ENCODE peak calls at places on chromosomes 5 and 9, in five cellular contexts. A is GM12878, P is H1, Y is K562, T is SK-N-SH. R is an unnamed sample.

GRCh38 chr9:7154003-7154619 is 396.3 kb downstream of the KDM4C start:
- DNase-seq in T (peak), Y (no peak), A (no peak), P (no peak), R (no peak)

GRCh38 chr9:30519756-30520155 is 1864.7 kb upstream of the ACO1 start:
- DNase-seq in Y (no peak), A (no peak), P (no peak), T (no peak), R (no peak)

GRCh38 chr9:137540536-137540935 is 9.7 kb downstream of the PNPLA7 start:
- DNase-seq in P (no peak), Y (no peak), A (no peak), T (peak), R (no peak)

GRCh38 chr5:156258934-156259333 is 68.0 kb upstream of the SGCD start:
- DNase-seq in A (no peak), P (no peak), Y (no peak), T (no peak), R (no peak)

GRCh38 chr5:77086611-77087483 is at the start of gene ZBED3:
- DNase-seq in A (peak), P (peak), Y (no peak), T (peak), R (peak)

GRCh38 chr9:121399883-121400607 is 30.0 kb upstream of the STOM start:
- DNase-seq in P (no peak), T (peak), A (peak), Y (peak), R (peak)

GRCh38 chr9:135664801-135665794 is 2.0 kb downstream of the LCN9 start:
- DNase-seq in P (peak), A (no peak), Y (no peak), T (peak), R (no peak)

GRCh38 chr9:119318371-119318770 is 50.9 kb downstream of the BRINP1 start:
- DNase-seq in P (no peak), T (peak), Y (no peak), A (no peak), R (no peak)

GRCh38 chr5:109083937-109084336 is 325.8 kb downstream of the PJA2 start:
- DNase-seq in P (no peak), Y (no peak), T (no peak), A (no peak), R (no peak)

GRCh38 chr9:129889936-129890717 is 54.9 kb downstream of the USP20 start:
- DNase-seq in Y (no peak), T (no peak), A (peak), P (peak), R (no peak)

GRCh38 chr5:132870801-132871200 is 2.7 kb upstream of the LEAP2 start:
- DNase-seq in T (no peak), P (no peak), A (no peak), Y (no peak), R (no peak)

GRCh38 chr5:15807248-15807647 is 307.3 kb downstream of the FBXL7 start:
- DNase-seq in P (no peak), T (no peak), A (no peak), Y (no peak), R (no peak)

GRCh38 chr9:126488881-126489404 is 124.8 kb upstream of the LMX1B start:
- DNase-seq in Y (no peak), P (no peak), A (no peak), T (no peak), R (no peak)

GRCh38 chr5:84249918-84250635 is 134.6 kb downstream of the EDIL3 start:
- DNase-seq in T (no peak), P (no peak), A (no peak), Y (no peak), R (no peak)

GRCh38 chr9:72509635-72510034 is 11.8 kb upstream of the TMC1 start:
- DNase-seq in T (no peak), A (peak), P (no peak), Y (no peak), R (no peak)
- H3K9ac ChIP-seq in T (peak), A (peak), P (no peak), Y (no peak), R (no peak)

GRCh38 chr5:99949969-99950524 is 585.1 kb upstream of the FAM174A start:
- DNase-seq in P (no peak), T (no peak), Y (no peak), A (no peak), R (no peak)

GRCh38 chr5:99955962-99956361 is 579.2 kb upstream of the FAM174A start:
- DNase-seq in T (no peak), A (no peak), P (no peak), Y (no peak), R (no peak)

GRCh38 chr5:99949361-99949760 is 585.8 kb upstream of the FAM174A start:
- DNase-seq in P (no peak), A (no peak), T (no peak), Y (no peak), R (no peak)

GRCh38 chr5:99955006-99955405 is 580.2 kb upstream of the FAM174A start:
- DNase-seq in A (no peak), T (no peak), P (no peak), Y (no peak), R (no peak)
- TF ChIP-seq YY1 in A (no peak), T (no peak), P (no peak), Y (no peak), R (no peak)

GRCh38 chr5:22852807-22853670 is at the start of gene CDH12:
- DNase-seq in A (no peak), T (no peak), P (peak), Y (no peak), R (no peak)

GRCh38 chr5:22846686-22847085 is 6.5 kb downstream of the CDH12 start:
- DNase-seq in Y (no peak), T (no peak), A (no peak), P (no peak), R (no peak)

GRCh38 chr5:22855824-22856223 is 2.7 kb upstream of the CDH12 start:
- DNase-seq in T (no peak), A (no peak), Y (no peak), P (no peak), R (no peak)

DNA sequence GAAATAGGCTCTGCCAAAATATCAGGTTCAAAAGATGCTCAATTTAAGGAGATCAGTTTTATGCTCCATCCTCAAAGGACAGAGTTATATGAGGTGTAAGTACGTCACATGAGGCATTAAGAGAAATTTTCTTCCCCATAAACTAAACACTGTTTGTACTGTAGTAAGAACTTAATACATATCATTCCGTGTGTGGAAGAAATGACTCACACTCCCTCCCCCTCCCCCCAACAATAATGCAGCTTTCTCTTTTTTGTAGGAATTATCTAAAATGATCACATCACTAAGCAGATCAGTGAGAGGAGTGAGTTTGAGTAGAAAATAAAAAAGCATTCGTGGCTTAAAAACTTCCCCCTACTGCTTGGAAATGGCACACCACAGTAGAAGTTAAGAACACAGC is 2.2 kb downstream of the CDH12 start:
- DNase-seq in Y (no peak), T (no peak), A (no peak), P (no peak), R (no peak)
- TF ChIP-seq RFX5 in Y (no peak), T (no peak), A (no peak), P (no peak), R (no peak)

GRCh38 chr9:12812710-12813109 is 37.9 kb downstream of the LURAP1L start:
- DNase-seq in P (no peak), Y (no peak), T (no peak), A (no peak), R (no peak)

GRCh38 chr9:12813960-12814876 is 39.4 kb downstream of the LURAP1L start:
- DNase-seq in Y (no peak), T (peak), P (no peak), A (no peak), R (peak)

GRCh38 chr9:12811935-12812334 is 37.1 kb downstream of the LURAP1L start:
- DNase-seq in Y (no peak), A (no peak), P (no peak), T (no peak), R (no peak)

GRCh38 chr9:12814877-12815237 is 40.0 kb downstream of the LURAP1L start:
- DNase-seq in Y (no peak), T (no peak), P (no peak), A (no peak), R (no peak)

DNA sequence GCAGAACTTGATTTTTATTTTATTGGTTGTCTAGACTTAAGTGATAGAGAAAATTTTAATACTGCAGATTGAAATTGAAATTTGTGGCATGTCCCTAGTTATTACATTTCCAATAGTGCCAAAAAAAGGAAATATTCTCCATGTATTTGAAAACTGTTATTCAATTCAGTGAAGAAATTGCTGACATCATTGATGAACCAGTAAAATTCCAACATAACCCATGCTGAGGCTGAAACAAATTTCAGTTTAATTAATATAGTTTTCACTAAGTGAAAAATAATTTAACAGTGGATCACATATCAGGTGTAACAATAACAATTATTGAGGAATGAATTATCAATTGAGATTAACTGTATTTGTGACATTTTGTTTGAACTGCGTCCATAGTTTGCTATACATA is 38.7 kb downstream of the LURAP1L start:
- DNase-seq in P (no peak), A (no peak), T (no peak), Y (no peak), R (no peak)
- H3K9ac ChIP-seq in P (no peak), A (no peak), T (peak), Y (no peak), R (peak)

DNA sequence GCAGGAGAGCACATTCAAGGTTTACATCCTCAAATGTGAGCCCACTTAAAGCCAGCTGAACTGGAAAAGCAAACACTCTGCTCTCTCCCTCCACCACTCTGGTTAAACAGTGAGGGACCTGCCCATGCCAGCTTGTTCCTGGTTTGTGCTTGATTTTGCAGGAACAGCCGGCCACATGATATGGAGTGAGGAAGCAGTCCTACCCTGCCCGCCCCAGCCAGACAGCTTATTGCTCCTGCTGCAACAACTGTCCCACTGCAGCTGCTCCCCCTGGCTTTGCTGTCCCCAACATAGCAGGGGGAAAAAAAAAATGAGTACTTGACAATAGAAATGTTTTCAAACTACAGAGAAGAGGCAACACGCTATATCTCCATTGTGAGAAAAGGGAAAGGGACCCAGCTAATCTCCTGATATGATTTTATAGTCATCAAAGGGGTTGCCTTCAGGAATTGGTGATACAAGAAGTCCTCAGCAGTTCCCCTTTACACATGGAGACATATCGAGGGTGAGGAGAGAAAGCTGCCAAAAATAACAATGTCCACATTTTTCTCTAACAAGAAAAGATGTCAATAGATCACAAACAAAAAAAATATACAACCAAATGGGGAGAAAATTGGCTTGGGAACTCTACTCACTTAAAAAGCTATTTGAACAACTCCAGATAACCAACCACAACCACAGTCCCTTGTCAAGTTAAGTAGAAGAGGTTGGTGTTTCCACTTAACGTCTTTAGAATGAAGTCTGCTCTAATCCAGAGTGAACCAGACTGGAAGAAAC is 4.6 kb downstream of the MYO10 start:
- DNase-seq in Y (no peak), P (no peak), A (no peak), T (no peak), R (no peak)
- TF ChIP-seq YY1 in Y (no peak), P (no peak), A (no peak), T (no peak), R (no peak)

GRCh38 chr9:79060726-79061125 is 511.0 kb upstream of the TLE4 start:
- DNase-seq in P (no peak), Y (no peak), A (no peak), T (no peak), R (no peak)
- TF ChIP-seq RFX5 in P (no peak), Y (no peak), A (no peak), T (no peak), R (no peak)

GRCh38 chr5:142769251-142769792 is 855 bp upstream of the ARHGAP26 start:
- DNase-seq in A (no peak), Y (no peak), T (peak), P (no peak), R (no peak)
- H3K9ac ChIP-seq in A (no peak), Y (no peak), T (peak), P (no peak), R (peak)

DNA sequence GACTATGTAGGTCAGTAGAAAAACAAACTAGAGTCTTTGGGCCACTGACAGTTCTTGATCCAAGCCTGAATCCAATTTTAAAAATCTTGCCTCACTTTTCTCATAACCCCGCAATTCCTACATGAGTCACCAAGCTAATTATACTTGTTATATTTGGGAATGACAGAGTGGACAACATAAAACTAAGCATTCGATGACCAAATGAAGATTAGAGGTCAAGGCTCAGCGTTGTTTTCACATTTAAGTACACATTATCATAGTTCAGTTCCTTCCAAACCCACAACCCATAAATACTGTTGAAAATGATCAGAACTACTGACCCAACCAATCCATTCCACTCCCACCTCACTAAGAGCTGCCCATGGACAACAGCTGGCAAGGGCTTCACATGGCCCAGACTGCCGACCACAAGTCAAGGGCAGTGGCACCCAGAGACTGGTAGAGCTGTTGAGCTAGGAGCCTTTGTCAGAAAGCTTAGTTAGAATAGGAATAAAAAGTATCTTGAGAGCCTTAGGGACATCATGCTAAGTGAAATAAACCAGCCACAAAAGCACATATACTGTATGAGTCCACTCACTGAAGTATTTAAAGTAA is 64.2 kb downstream of the MYO10 start:
- DNase-seq in T (no peak), A (no peak), Y (no peak), P (no peak), R (no peak)
- TF ChIP-seq YY1 in T (no peak), A (no peak), Y (no peak), P (no peak), R (no peak)